ENCODE peak calls at places on chromosomes 11 and 22, in nine cellular contexts. R is tibial nerve; H is astrocyte of the cerebellum; X is CD8-positive, alpha-beta T cell; I is esophagus squamous epithelium; B is testis; A is BE2C; M is fibroblast of the aortic adventitia; N is dorsolateral prefrontal cortex. S is an unnamed sample.

GRCh38 chr11:100687630-100688395 is 725 bp downstream of the ARHGAP42 start:
- DNase-seq in R (peak), H (peak), X (no peak), I (no peak), B (peak), A (peak), M (peak), N (no peak), S (peak)

GRCh38 chr22:47210112-47210657 is 447.7 kb downstream of the TBC1D22A start:
- DNase-seq in R (no peak), H (no peak), X (peak), I (no peak), B (peak), A (no peak), M (no peak), N (no peak), S (no peak)

GRCh38 chr11:111386611-111387150 is 7.6 kb upstream of the POU2AF1 start:
- DNase-seq in R (no peak), H (no peak), X (no peak), I (no peak), B (no peak), A (no peak), M (no peak), N (no peak), S (no peak)

GRCh38 chr11:131486100-131486499 is 115.7 kb downstream of the NTM start:
- DNase-seq in R (no peak), H (peak), X (no peak), I (no peak), B (no peak), A (no peak), M (no peak), N (peak), S (no peak)

GRCh38 chr11:9092846-9093778 is 1.7 kb upstream of the SCUBE2 start:
- DNase-seq in R (no peak), H (no peak), X (no peak), I (no peak), B (no peak), A (no peak), M (peak), N (no peak), S (no peak)

GRCh38 chr22:37313376-37314314 is 31.3 kb downstream of the CYTH4 start:
- DNase-seq in R (no peak), H (no peak), X (no peak), I (no peak), B (no peak), A (no peak), M (peak), N (no peak), S (no peak)

GRCh38 chr11:126817096-126817495 is 183.5 kb downstream of the KIRREL3 start:
- DNase-seq in R (no peak), H (no peak), X (no peak), I (no peak), B (no peak), A (no peak), M (no peak), N (no peak), S (no peak)

GRCh38 chr22:24758164-24758799 is 16.2 kb downstream of the PIWIL3 start:
- DNase-seq in R (peak), H (peak), X (peak), I (no peak), B (peak), A (peak), M (peak), N (no peak), S (peak)

GRCh38 chr11:132576706-132577105 is 955.6 kb downstream of the OPCML start:
- DNase-seq in R (no peak), H (peak), X (no peak), I (no peak), B (no peak), A (no peak), M (peak), N (no peak), S (no peak)

GRCh38 chr11:35615911-35616900 is 2.1 kb upstream of the FJX1 start:
- DNase-seq in R (no peak), H (no peak), X (no peak), I (no peak), B (peak), A (no peak), M (peak), N (peak), S (no peak)

GRCh38 chr22:20567371-20567847 is 60.0 kb downstream of the MED15 start:
- DNase-seq in R (no peak), H (no peak), X (peak), I (no peak), B (no peak), A (no peak), M (peak), N (no peak), S (peak)

GRCh38 chr22:26466196-26466595 is 17.4 kb downstream of the HPS4 start:
- DNase-seq in R (no peak), H (no peak), X (no peak), I (no peak), B (no peak), A (no peak), M (no peak), N (peak), S (no peak)

GRCh38 chr11:74546752-74547151 is 45.6 kb upstream of the POLD3 start:
- DNase-seq in R (no peak), H (no peak), X (no peak), I (no peak), B (no peak), A (no peak), M (no peak), N (no peak), S (no peak)

GRCh38 chr11:47467372-47467771 is 18.4 kb upstream of the RAPSN start:
- DNase-seq in R (no peak), H (no peak), X (no peak), I (no peak), B (no peak), A (no peak), M (no peak), N (no peak), S (peak)

GRCh38 chr11:2298795-2299747 is 2.6 kb downstream of the C11orf21 start:
- DNase-seq in R (no peak), H (no peak), X (peak), I (no peak), B (peak), A (peak), M (no peak), N (no peak), S (peak)

GRCh38 chr11:134643519-134644042 is 231.5 kb upstream of the B3GAT1 start:
- DNase-seq in R (no peak), H (no peak), X (no peak), I (no peak), B (no peak), A (no peak), M (no peak), N (no peak), S (no peak)

GRCh38 chr11:122293298-122294023 is 177.4 kb upstream of the BLID start:
- DNase-seq in R (no peak), H (peak), X (no peak), I (no peak), B (peak), A (no peak), M (peak), N (no peak), S (peak)

GRCh38 chr11:12140186-12140938 is 30.0 kb downstream of the MICAL2 start:
- DNase-seq in R (no peak), H (no peak), X (no peak), I (no peak), B (no peak), A (no peak), M (no peak), N (no peak), S (no peak)

GRCh38 chr22:31291716-31292644 is at the start of gene PIK3IP1:
- DNase-seq in R (peak), H (peak), X (peak), I (peak), B (peak), A (peak), M (peak), N (peak), S (peak)

GRCh38 chr22:39130892-39131855 is 21.3 kb downstream of the CBX7 start:
- DNase-seq in R (no peak), H (no peak), X (no peak), I (no peak), B (no peak), A (no peak), M (no peak), N (no peak), S (no peak)

GRCh38 chr11:61978703-61979661 is 11.5 kb upstream of the FTH1 start:
- DNase-seq in R (no peak), H (no peak), X (peak), I (no peak), B (peak), A (no peak), M (peak), N (peak), S (peak)

GRCh38 chr22:36583546-36583945 is 54.6 kb upstream of the EIF3D start:
- DNase-seq in R (no peak), H (no peak), X (no peak), I (no peak), B (no peak), A (no peak), M (no peak), N (peak), S (no peak)

GRCh38 chr11:106137061-106137460 is 59.6 kb downstream of the AASDHPPT start:
- DNase-seq in R (no peak), H (no peak), X (no peak), I (no peak), B (no peak), A (no peak), M (no peak), N (no peak), S (no peak)

GRCh38 chr11:29272019-29272654 is 744.7 kb downstream of the KCNA4 start:
- DNase-seq in R (no peak), H (no peak), X (no peak), I (no peak), B (no peak), A (no peak), M (peak), N (no peak), S (no peak)

GRCh38 chr11:112269139-112269538 is 8.5 kb upstream of the PLET1 start:
- DNase-seq in R (no peak), H (no peak), X (no peak), I (no peak), B (no peak), A (no peak), M (no peak), N (no peak), S (no peak)

GRCh38 chr11:3001496-3001895 is 9.4 kb upstream of the NAP1L4 start:
- DNase-seq in R (no peak), H (no peak), X (no peak), I (no peak), B (no peak), A (peak), M (no peak), N (peak), S (peak)

GRCh38 chr11:55773138-55773537 is at the start of gene OR5D13:
- DNase-seq in R (no peak), H (no peak), X (no peak), I (no peak), B (no peak), A (no peak), M (no peak), N (no peak), S (no peak)

GRCh38 chr22:32684148-32684821 is 117.2 kb upstream of the TIMP3 start:
- DNase-seq in R (no peak), H (no peak), X (no peak), I (no peak), B (no peak), A (no peak), M (no peak), N (no peak), S (no peak)

GRCh38 chr22:27986459-27986858 is 67.4 kb upstream of the PITPNB start:
- DNase-seq in R (no peak), H (no peak), X (no peak), I (no peak), B (no peak), A (no peak), M (no peak), N (no peak), S (no peak)

GRCh38 chr11:121415861-121416260 is 36.3 kb upstream of the SORL1 start:
- DNase-seq in R (no peak), H (no peak), X (no peak), I (no peak), B (no peak), A (no peak), M (peak), N (no peak), S (peak)

GRCh38 chr11:2090172-2091111 is 48.7 kb downstream of the IGF2 start:
- DNase-seq in R (no peak), H (no peak), X (peak), I (no peak), B (peak), A (no peak), M (no peak), N (peak), S (no peak)

GRCh38 chr11:14518820-14519219 is 1.4 kb downstream of the PSMA1 start:
- DNase-seq in R (no peak), H (no peak), X (no peak), I (no peak), B (no peak), A (no peak), M (no peak), N (no peak), S (no peak)
- H3K4me3 ChIP-seq in R (peak), H (peak), X (peak), I (peak), B (no peak), A (peak), M (peak), N (peak), S (peak)

DNA sequence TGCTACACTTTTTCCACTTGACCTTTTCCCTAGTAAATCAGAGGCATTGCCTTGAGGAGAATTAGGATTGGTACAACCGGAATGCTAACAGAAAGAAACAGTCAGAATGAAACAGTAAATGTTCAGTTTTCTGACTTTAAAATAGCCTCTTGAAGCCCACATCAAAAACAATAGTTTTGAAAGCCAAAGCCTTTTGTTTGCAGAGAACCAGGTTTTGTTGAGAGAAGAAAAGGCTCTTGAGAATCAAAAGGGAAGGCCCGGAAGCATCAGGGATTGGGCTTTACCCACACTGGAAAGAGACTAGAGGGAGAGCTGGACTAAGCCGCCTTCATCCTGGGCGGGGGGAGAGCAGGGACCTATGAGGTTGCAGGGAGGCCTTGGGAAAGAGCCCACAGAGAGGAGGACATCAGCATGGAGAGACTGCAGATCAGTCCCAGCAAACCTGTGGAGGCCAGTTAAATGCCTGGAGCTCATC is 12.4 kb downstream of the ADM start:
- DNase-seq in R (no peak), H (no peak), X (no peak), I (no peak), B (no peak), A (no peak), M (no peak), N (no peak), S (peak)
- H3K4me3 ChIP-seq in R (no peak), H (no peak), X (no peak), I (no peak), B (no peak), A (no peak), M (no peak), N (no peak), S (no peak)

DNA sequence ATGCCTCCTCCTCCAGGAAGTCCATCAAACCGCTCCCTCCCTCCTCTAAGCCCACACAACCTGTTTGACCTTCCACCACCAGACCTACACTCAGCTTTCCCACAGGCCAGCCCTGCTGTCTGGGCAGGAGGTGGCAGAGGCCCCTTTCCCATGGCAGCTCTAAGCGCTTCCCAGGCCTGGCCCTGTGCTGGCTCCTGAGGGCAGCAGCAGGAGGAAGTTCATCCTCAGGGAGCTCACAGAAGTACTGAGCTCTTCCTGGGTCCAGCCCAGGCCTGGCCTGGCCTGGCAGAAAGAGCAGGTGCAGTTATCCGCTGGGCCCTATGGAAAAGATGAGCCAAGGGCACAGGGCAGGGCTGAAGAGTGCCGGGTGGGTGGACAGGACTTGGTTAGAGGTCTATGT is 31.4 kb downstream of the ARAP1 start:
- DNase-seq in R (no peak), H (no peak), X (no peak), I (no peak), B (no peak), A (no peak), M (no peak), N (no peak), S (no peak)
- H3K4me3 ChIP-seq in R (peak), H (peak), X (peak), I (peak), B (peak), A (no peak), M (peak), N (peak), S (no peak)

DNA sequence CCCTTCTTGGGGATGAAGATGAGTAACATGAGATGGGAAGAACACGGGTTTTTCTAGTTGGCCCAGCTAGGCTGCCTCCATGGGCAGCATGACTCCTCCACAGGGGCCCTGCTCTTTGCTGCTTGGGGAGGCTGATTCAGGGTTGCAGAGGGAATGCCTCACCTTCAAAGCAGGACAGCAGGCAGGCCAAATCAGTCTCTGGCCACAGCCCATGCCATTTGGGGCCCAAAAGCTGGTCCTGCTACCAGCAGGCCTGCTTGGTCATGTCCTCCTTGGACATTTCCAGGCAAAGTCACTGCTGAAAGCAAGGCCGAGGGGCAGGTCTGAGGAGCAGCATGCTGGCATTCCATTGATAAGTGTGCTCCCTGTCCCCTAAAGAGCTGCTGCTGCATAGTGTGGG is 13.8 kb upstream of the MAPK8IP1 start:
- DNase-seq in R (no peak), H (no peak), X (no peak), I (no peak), B (no peak), A (no peak), M (no peak), N (no peak), S (no peak)
- H3K4me3 ChIP-seq in R (no peak), H (no peak), X (no peak), I (no peak), B (no peak), A (no peak), M (no peak), N (no peak), S (no peak)

DNA sequence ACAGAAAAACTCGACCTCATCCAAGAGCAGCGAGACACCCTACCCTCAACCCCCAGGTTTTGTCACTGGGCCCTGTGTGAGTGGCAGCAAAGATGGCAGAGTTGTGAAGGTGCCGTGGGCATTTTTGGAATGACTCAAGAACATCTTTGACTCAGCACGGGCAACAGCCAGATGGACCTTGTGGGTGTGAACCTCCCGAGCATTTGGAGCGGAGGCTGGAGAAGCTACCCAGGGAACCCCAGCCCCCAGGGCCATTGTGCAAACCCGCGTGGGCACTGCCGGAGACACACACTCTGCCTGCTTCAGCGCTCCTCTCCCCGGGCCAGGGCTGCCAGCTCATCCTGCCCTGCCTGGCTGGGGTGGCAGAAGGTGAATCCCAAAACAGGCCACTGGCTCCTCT is 66.1 kb downstream of the PANX1 start:
- DNase-seq in R (no peak), H (no peak), X (no peak), I (no peak), B (no peak), A (no peak), M (no peak), N (peak), S (no peak)
- H3K4me3 ChIP-seq in R (no peak), H (no peak), X (no peak), I (no peak), B (no peak), A (no peak), M (no peak), N (no peak), S (no peak)

DNA sequence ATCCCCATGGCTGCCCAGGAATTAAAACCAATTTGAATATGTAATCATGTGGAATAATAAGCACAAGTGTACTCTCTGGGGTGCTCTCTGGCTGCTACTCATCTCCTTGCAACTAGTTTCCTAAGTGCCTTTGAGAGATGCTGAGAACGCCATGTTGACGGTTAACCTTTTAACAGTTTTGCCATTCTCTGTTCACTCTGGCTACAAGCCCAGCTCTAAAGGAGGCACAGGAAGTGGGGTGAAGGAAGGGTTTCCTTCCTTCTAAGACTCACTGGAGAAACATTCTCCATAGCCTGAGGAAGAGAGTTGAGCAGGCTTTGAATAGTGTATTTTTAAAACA is 122.0 kb upstream of the ZC3H12C start:
- DNase-seq in R (no peak), H (peak), X (no peak), I (no peak), B (no peak), A (no peak), M (peak), N (no peak), S (peak)
- H3K4me3 ChIP-seq in R (no peak), H (no peak), X (no peak), I (no peak), B (no peak), A (no peak), M (no peak), N (no peak), S (no peak)

GRCh38 chr11:5705688-5706087 is 16.1 kb downstream of the TRIM22 start:
- DNase-seq in R (no peak), H (no peak), X (no peak), I (no peak), B (no peak), A (no peak), M (no peak), N (no peak), S (no peak)

GRCh38 chr11:5698281-5698680 is 8.7 kb downstream of the TRIM22 start:
- DNase-seq in R (no peak), H (no peak), X (no peak), I (no peak), B (no peak), A (no peak), M (no peak), N (no peak), S (no peak)

GRCh38 chr11:5703741-5704536 is 14.3 kb downstream of the TRIM22 start:
- DNase-seq in R (no peak), H (no peak), X (no peak), I (no peak), B (no peak), A (no peak), M (no peak), N (no peak), S (no peak)

GRCh38 chr11:5700422-5701064 is 11.0 kb downstream of the TRIM22 start:
- DNase-seq in R (no peak), H (no peak), X (no peak), I (no peak), B (no peak), A (no peak), M (no peak), N (no peak), S (no peak)

DNA sequence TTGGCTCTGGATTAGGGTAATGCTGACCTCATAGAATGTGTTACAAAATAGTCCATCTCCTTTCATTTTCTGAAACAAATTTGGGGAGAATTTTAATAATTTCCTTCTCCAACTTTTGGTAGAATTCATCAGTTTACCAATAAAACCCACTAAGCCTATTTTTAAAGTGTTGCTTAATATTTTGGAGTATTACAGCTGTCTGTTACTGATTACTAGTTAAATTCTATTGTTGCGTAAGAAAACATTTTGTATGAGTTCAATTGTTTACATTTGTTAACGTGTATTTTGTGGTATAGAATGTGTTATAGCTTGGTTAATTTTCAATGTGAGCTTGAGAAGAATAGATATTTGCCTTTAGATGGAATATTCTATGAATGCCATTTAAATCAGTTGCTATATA is 11.6 kb downstream of the TRIM22 start:
- DNase-seq in R (no peak), H (no peak), X (no peak), I (no peak), B (no peak), A (no peak), M (no peak), N (no peak), S (no peak)
- H3K4me3 ChIP-seq in R (no peak), H (no peak), X (no peak), I (no peak), B (no peak), A (no peak), M (no peak), N (no peak), S (no peak)

GRCh38 chr11:113774174-113774503 is 647 bp upstream of the ZW10 start:
- DNase-seq in R (no peak), H (no peak), X (no peak), I (no peak), B (no peak), A (no peak), M (no peak), N (no peak), S (no peak)
- H3K4me3 ChIP-seq in R (peak), H (peak), X (peak), I (peak), B (peak), A (peak), M (peak), N (peak), S (peak)

S was measured in thyroid gland.